ENCODE peak calls at places on chromosomes 4 and X, in ten cellular contexts. D is kidney tubule cell; X is stimulated activated CD4-positive, alpha-beta T cell treated with anti-CD3 and anti-CD28 coated beads, TNF-alpha, amount 100 ng/mL, for 1 hour; M is astrocyte of the spinal cord; U is fibroblast of the aortic adventitia; L is stimulated activated CD8-positive, alpha-beta memory T cell treated with anti-CD3 and anti-CD28 coated beads, Interleukin-7, amount 100 ng/mL, for 4 hours; A is neural crest cell; C is CD4-positive, alpha-beta memory T cell; S is MCF 10A; Z is midbrain. K is an unnamed sample.

GRCh38 chrX:68731254-68731653 is 83.8 kb downstream of the STARD8 start:
- DNase-seq in D (no peak), X (no peak), M (no peak), U (no peak), L (no peak), A (no peak), C (no peak), S (no peak), Z (no peak), K (no peak)

GRCh38 chr4:54384563-54384962 is 155.5 kb downstream of the PDGFRA start:
- DNase-seq in D (peak), X (no peak), M (peak), U (peak), L (no peak), A (no peak), C (peak), S (peak), Z (peak), K (no peak)

GRCh38 chr4:78019494-78019893 is 37.6 kb upstream of the FRAS1 start:
- DNase-seq in D (no peak), X (no peak), M (no peak), U (peak), L (no peak), A (no peak), C (no peak), S (no peak), Z (no peak), K (no peak)

GRCh38 chrX:39137363-39137954 is 336.2 kb downstream of the MID1IP1 start:
- DNase-seq in D (no peak), X (no peak), M (no peak), U (no peak), L (no peak), A (no peak), C (no peak), S (no peak), Z (no peak), K (no peak)

GRCh38 chrX:15143050-15143824 is 126.6 kb downstream of the ASB9 start:
- DNase-seq in D (peak), X (no peak), M (peak), U (peak), L (peak), A (peak), C (peak), S (peak), Z (peak), K (peak)

GRCh38 chr4:174828845-174829701 is at the start of gene GLRA3:
- DNase-seq in D (peak), X (no peak), M (peak), U (peak), L (no peak), A (peak), C (no peak), S (peak), Z (peak), K (peak)

GRCh38 chr4:70666369-70666768 is at the start of gene JCHAIN:
- DNase-seq in D (no peak), X (no peak), M (peak), U (peak), L (no peak), A (no peak), C (no peak), S (peak), Z (no peak), K (no peak)

GRCh38 chr4:1331591-1332353 is 15.2 kb upstream of the UVSSA start:
- DNase-seq in D (no peak), X (no peak), M (no peak), U (no peak), L (no peak), A (no peak), C (no peak), S (no peak), Z (no peak), K (no peak)

GRCh38 chr4:153232768-153233167 is 28.5 kb downstream of the TRIM2 start:
- DNase-seq in D (peak), X (no peak), M (no peak), U (peak), L (no peak), A (no peak), C (no peak), S (peak), Z (no peak), K (peak)

GRCh38 chr4:120007171-120007894 is 59.3 kb downstream of the MAD2L1 start:
- DNase-seq in D (peak), X (no peak), M (peak), U (peak), L (no peak), A (no peak), C (no peak), S (peak), Z (no peak), K (no peak)

GRCh38 chr4:6327220-6327917 is 57.7 kb downstream of the WFS1 start:
- DNase-seq in D (peak), X (peak), M (peak), U (peak), L (peak), A (peak), C (peak), S (peak), Z (peak), K (peak)

GRCh38 chr4:41268721-41269517 is 12.2 kb downstream of the UCHL1 start:
- DNase-seq in D (no peak), X (no peak), M (no peak), U (no peak), L (no peak), A (no peak), C (no peak), S (no peak), Z (no peak), K (no peak)

GRCh38 chrX:110310896-110311295 is 7.0 kb downstream of the AMMECR1 start:
- DNase-seq in D (no peak), X (no peak), M (no peak), U (no peak), L (no peak), A (no peak), C (peak), S (peak), Z (no peak), K (no peak)

GRCh38 chr4:150415213-150415612 is 166.7 kb upstream of the MAB21L2 start:
- DNase-seq in D (peak), X (no peak), M (no peak), U (no peak), L (no peak), A (no peak), C (no peak), S (no peak), Z (no peak), K (no peak)

GRCh38 chrX:151771726-151772125 is 37.2 kb downstream of the CNGA2 start:
- DNase-seq in D (no peak), X (no peak), M (no peak), U (no peak), L (no peak), A (no peak), C (no peak), S (peak), Z (no peak), K (no peak)

GRCh38 chr4:54589586-54589985 is 68.2 kb upstream of the KIT start:
- DNase-seq in D (no peak), X (no peak), M (no peak), U (no peak), L (no peak), A (no peak), C (no peak), S (no peak), Z (no peak), K (no peak)

GRCh38 chr4:112036881-112037280 is 108.4 kb upstream of the FAM241A start:
- DNase-seq in D (no peak), X (no peak), M (no peak), U (no peak), L (no peak), A (no peak), C (no peak), S (no peak), Z (no peak), K (no peak)

GRCh38 chrX:114615765-114616164 is 31.9 kb downstream of the HTR2C start:
- DNase-seq in D (no peak), X (no peak), M (no peak), U (no peak), L (no peak), A (no peak), C (no peak), S (no peak), Z (no peak), K (no peak)

GRCh38 chr4:33369366-33369899 is 2649.3 kb downstream of the PCDH7 start:
- DNase-seq in D (peak), X (no peak), M (peak), U (peak), L (no peak), A (no peak), C (no peak), S (peak), Z (no peak), K (no peak)

GRCh38 chr4:182804131-182804530 is 113.1 kb downstream of the DCTD start:
- DNase-seq in D (no peak), X (no peak), M (no peak), U (no peak), L (no peak), A (no peak), C (no peak), S (no peak), Z (no peak), K (no peak)

GRCh38 chrX:130726661-130727060 is 176.3 kb downstream of the ENOX2 start:
- DNase-seq in D (peak), X (no peak), M (peak), U (peak), L (no peak), A (no peak), C (no peak), S (peak), Z (no peak), K (no peak)

GRCh38 chr4:47434931-47435330 is 28.6 kb downstream of the COMMD8 start:
- DNase-seq in D (no peak), X (no peak), M (no peak), U (no peak), L (no peak), A (no peak), C (no peak), S (no peak), Z (no peak), K (no peak)

GRCh38 chrX:80879143-80879542 is 69.5 kb upstream of the BRWD3 start:
- DNase-seq in D (peak), X (no peak), M (no peak), U (no peak), L (no peak), A (no peak), C (no peak), S (peak), Z (peak), K (no peak)

GRCh38 chr4:100348472-100348871 is 158.2 kb upstream of the DDIT4L start:
- DNase-seq in D (peak), X (no peak), M (peak), U (peak), L (no peak), A (no peak), C (no peak), S (peak), Z (no peak), K (no peak)

GRCh38 chrX:38561951-38562719 is 793 bp downstream of the TSPAN7 start:
- DNase-seq in D (no peak), X (no peak), M (no peak), U (no peak), L (peak), A (peak), C (peak), S (no peak), Z (peak), K (peak)

GRCh38 chrX:26788402-26788998 is 572.5 kb downstream of the MAGEB5 start:
- DNase-seq in D (peak), X (no peak), M (peak), U (peak), L (no peak), A (no peak), C (no peak), S (no peak), Z (no peak), K (no peak)

GRCh38 chr4:182144621-182145359 is 98.4 kb upstream of the TENM3 start:
- DNase-seq in D (peak), X (no peak), M (peak), U (no peak), L (no peak), A (peak), C (no peak), S (peak), Z (no peak), K (peak)

GRCh38 chr4:182062936-182063335 is 180.3 kb upstream of the TENM3 start:
- DNase-seq in D (peak), X (no peak), M (peak), U (peak), L (no peak), A (no peak), C (no peak), S (peak), Z (no peak), K (no peak)

GRCh38 chr4:79198886-79199591 is 126.8 kb downstream of the NAA11 start:
- DNase-seq in D (peak), X (no peak), M (peak), U (no peak), L (no peak), A (no peak), C (no peak), S (no peak), Z (no peak), K (no peak)

K was measured in H7.